ENCODE peak calls at places on chromosomes 16 and 17, in seven cellular contexts. O is astrocyte of the cerebellum, L is mammary epithelial cell, Z is glutamatergic neuron, K is GM12865, Q is A549, M is MCF 10A. I is an unnamed sample.

GRCh38 chr16:9134739-9135138 is 43.3 kb downstream of the HAPSTR1 start:
- DNase-seq in K (peak), L (no peak), Q (peak), O (peak), M (peak), Z (peak), I (peak)

GRCh38 chr17:55783684-55784245 is 32.9 kb downstream of the PCTP start:
- DNase-seq in K (no peak), Z (peak), L (no peak), Q (no peak), O (no peak), M (peak), I (peak)

GRCh38 chr17:73510981-73511442 is 133.2 kb downstream of the SDK2 start:
- DNase-seq in Q (no peak), Z (no peak), L (no peak), M (no peak), O (no peak), K (no peak), I (peak)

GRCh38 chr16:89577055-89577759 is 1.6 kb downstream of the CPNE7 start:
- DNase-seq in O (no peak), Z (no peak), K (no peak), L (no peak), Q (no peak), M (no peak), I (no peak)

GRCh38 chr16:50368410-50369132 is at the start of gene BRD7:
- DNase-seq in Q (peak), Z (peak), O (no peak), L (peak), M (peak), K (peak), I (peak)

GRCh38 chr16:22337045-22337444 is 37.4 kb downstream of the CDR2 start:
- DNase-seq in L (no peak), M (no peak), K (no peak), O (no peak), Z (no peak), Q (no peak), I (no peak)

GRCh38 chr17:7943291-7943690 is 11.3 kb downstream of the CNTROB start:
- DNase-seq in M (no peak), O (no peak), L (no peak), K (no peak), Q (no peak), Z (no peak), I (no peak)

GRCh38 chr16:70717817-70718216 is 32.0 kb upstream of the MTSS2 start:
- DNase-seq in Z (no peak), M (no peak), L (no peak), K (no peak), O (no peak), Q (no peak), I (peak)

GRCh38 chr16:68059804-68060203 is 25.4 kb upstream of the NFATC3 start:
- DNase-seq in Z (no peak), O (no peak), M (no peak), Q (no peak), L (no peak), K (no peak), I (no peak)

GRCh38 chr16:50594332-50595260 is 46.4 kb downstream of the NKD1 start:
- DNase-seq in Q (no peak), Z (peak), O (no peak), L (no peak), M (peak), K (no peak), I (no peak)

GRCh38 chr17:51260960-51261958 is 913 bp downstream of the UTP18 start:
- DNase-seq in O (no peak), L (no peak), K (peak), M (peak), Z (peak), Q (peak), I (peak)

GRCh38 chr17:64455993-64456885 is 7.3 kb downstream of the MILR1 start:
- DNase-seq in L (no peak), Q (no peak), O (no peak), M (no peak), K (peak), Z (no peak), I (no peak)

GRCh38 chr17:58323420-58324408 is 4.9 kb downstream of the TSPOAP1 start:
- DNase-seq in K (no peak), L (no peak), O (no peak), Q (no peak), M (no peak), Z (peak), I (no peak)

GRCh38 chr17:50507871-50508572 is at the start of gene MYCBPAP:
- DNase-seq in K (peak), O (peak), Z (peak), L (no peak), Q (peak), M (no peak), I (peak)

GRCh38 chr16:1152123-1152638 is 725 bp upstream of the CACNA1H start:
- DNase-seq in O (no peak), Q (peak), L (no peak), Z (peak), M (no peak), K (no peak), I (no peak)

GRCh38 chr16:1151424-1152122 is 1.3 kb upstream of the CACNA1H start:
- DNase-seq in Q (no peak), M (no peak), O (no peak), L (no peak), Z (no peak), K (no peak), I (no peak)

GRCh38 chr16:1153480-1154160 is 714 bp downstream of the CACNA1H start:
- DNase-seq in M (no peak), O (no peak), L (no peak), K (no peak), Q (peak), Z (no peak), I (no peak)

GRCh38 chr16:1154291-1154886 is 1.5 kb downstream of the CACNA1H start:
- DNase-seq in L (no peak), Z (no peak), K (no peak), M (no peak), Q (peak), O (no peak), I (no peak)

DNA sequence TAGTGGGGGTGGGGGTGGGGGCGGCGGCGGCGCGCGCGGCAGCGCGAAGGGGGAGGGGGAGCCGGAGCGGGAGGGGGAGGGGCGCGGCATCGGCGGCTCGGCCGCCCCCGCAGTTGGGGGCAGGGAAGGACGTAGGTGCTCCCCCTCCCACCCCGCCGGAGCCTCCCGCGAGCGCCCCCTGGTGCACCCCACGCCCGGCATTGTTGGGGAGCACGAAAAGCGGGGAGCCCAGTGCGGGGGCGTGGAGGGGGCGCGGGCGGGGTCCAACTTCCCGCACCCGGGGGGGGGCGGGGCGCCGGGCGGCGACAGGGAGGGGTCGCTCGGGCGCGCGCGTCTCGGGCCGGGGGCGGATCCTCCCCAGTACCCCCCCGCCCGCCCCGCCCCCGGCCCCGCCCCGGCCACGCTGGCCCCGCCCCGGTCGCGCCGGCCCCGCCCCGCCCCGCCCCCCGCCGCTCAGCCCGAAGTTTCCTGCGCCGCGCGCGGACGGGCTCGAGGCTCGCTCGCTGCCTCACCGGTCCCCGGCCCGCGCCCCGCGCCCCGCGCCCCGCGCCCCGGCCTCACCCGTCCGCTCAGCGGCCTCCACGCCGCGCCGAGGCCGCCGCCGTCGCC is at the start of gene CACNA1H:
- DNase-seq in O (no peak), K (no peak), L (no peak), M (no peak), Z (peak), Q (peak), I (no peak)
- TF ChIP-seq CTCF in O (no peak), K (no peak), L (no peak), M (no peak), Z (peak), Q (peak), I (no peak)

GRCh38 chr16:11915644-11916523 is at the start of gene GSPT1:
- DNase-seq in K (peak), O (peak), L (peak), M (peak), Q (peak), Z (peak), I (peak)
- TF ChIP-seq CTCF in K (peak), O (no peak), L (no peak), M (no peak), Q (no peak), Z (peak), I (no peak)

DNA sequence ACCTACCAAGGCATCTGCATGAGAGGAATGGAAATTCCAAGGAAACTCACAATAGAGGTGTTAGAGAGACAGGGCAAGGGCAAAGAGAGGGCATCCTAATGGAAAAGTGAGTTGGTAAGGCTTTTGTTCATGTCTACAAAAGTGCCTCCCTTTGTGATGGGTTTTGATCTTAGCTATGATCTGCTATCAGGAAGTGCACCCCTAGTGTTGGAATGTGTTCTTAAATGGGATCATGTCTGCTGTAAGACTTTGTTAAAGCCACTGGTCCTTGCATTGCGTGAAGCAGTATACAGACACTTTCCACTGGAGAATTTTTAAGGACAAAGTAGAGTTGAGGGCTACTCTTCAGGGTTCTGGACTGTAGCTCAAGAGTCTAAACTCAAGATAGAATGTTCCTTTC is 92.0 kb downstream of the MAP2K6 start:
- DNase-seq in L (no peak), K (peak), Q (peak), M (peak), O (no peak), Z (no peak), I (peak)
- TF ChIP-seq CTCF in L (peak), K (no peak), Q (peak), M (peak), O (peak), Z (no peak), I (peak)

DNA sequence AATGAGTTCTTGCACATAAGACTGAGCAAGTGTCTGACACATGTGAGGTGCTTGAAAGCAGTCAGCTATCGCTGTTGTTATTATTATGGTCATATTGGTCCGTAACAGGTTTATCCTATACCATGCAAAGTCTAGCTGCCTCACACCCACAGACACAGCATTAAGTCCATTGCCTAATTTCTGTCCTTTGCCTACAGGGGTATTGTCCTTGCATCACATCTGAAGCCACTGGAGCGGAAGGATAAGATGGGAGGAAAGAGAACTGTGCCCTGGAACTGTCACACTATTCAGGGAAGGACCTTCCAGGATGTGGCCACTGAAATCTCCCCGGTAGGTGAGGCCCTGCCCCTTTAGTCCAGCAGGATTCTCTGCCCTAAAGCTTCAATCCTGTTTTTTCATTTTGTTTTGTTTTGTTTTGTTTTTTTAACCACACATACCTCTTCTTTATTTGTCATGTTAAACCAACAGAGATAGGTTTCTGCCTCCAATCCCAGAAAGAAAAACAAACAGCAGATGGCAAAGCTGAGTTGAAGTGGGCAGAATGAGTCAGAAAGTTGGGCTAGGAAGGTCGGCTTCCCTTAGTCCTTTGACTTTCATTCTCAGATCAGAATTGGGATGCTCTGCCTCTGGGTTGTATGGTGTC is 2.2 kb upstream of the EFTUD2 start:
- DNase-seq in Z (no peak), K (no peak), M (peak), L (peak), Q (no peak), O (no peak), I (peak)
- TF ChIP-seq CTCF in Z (no peak), K (no peak), M (no peak), L (peak), Q (no peak), O (peak), I (peak)

GRCh38 chr17:61397086-61397842 is 2.4 kb upstream of the TBX2 start:
- DNase-seq in L (no peak), Z (peak), O (no peak), K (no peak), Q (no peak), M (no peak), I (no peak)
- TF ChIP-seq CTCF in L (no peak), Z (no peak), O (no peak), K (no peak), Q (no peak), M (no peak), I (no peak)

GRCh38 chr17:13601776-13602551 is at the start of gene HS3ST3A1:
- DNase-seq in Q (no peak), Z (peak), K (no peak), M (peak), L (peak), O (peak), I (no peak)
- TF ChIP-seq CTCF in Q (no peak), Z (no peak), K (no peak), M (no peak), L (no peak), O (no peak), I (no peak)

DNA sequence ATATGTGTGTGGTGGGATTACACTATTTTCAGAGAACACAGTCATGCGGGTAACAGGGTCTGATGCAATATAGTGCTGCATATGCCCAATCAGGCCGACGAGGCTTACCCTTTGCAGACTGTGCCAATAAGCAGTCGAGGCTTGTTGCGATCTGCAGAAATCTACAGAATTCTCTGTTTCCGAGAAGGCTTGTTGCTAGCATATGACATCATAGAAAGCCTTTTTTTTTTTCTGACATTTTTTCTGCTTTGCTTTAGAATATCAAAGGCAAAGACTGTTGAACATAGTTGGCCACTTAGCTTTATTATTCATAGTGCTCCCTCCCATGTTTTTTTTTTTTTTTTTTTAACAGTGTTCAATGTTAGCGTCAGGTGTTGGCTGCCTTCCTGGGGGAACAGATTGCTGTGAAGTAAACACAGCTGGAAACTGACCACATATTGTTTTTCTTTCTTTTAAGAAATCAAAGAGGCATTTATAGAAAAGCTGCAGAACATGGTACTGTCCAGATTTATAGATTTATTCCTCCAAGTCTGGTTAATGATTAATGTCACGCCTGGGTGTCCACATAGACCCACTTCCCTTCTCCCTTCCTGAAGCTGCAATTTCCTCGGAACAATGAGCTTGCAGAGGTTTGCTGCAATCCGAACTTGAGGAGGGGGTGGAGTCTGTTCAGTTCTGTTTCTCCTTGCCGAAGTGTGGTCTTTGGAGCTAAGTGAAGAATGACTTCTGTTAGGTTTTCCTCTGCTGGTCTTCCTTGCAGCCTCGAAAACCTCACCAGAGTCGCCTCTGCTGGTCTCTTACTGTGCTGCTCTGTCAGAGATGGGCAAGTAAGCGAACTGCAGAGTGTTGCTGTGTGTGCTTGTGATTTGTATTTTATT is 87.3 kb downstream of the MAP2K6 start:
- DNase-seq in K (peak), L (peak), Q (peak), Z (no peak), M (peak), O (peak), I (peak)
- TF ChIP-seq CTCF in K (no peak), L (no peak), Q (no peak), Z (no peak), M (no peak), O (peak), I (no peak)

DNA sequence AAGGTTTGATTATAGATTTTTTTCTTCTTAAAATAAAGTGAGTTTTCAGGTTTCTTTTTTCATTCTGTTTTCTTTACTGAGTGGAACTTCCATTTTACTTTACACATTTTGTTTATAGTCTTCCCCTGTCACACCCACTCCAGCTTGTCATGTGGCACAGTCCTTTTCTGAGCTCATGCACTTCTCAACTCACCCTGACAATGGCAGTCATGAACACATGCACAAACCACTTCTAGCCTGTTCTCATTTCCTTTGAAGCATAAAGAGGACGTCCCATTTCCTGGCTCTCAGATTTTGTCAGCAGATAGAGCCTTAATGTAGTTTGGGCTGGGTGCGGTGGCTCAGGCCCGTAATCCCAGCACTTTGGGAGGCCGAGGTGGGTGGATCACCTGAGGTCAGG is 168.0 kb downstream of the AHSP start:
- DNase-seq in L (no peak), Q (no peak), Z (no peak), O (no peak), M (no peak), K (peak), I (no peak)
- TF ChIP-seq CTCF in L (no peak), Q (no peak), Z (no peak), O (no peak), M (no peak), K (no peak), I (no peak)

I was measured in epithelial cell of esophagus.